ENCODE peak calls at places on chromosome 13, in five cellular contexts. One of them, this sample, is unnamed.
A peak's percentile ranks its signal among the peaks of the same experiment; 100 is the strongest.

GRCh38 chr13:99432637-99433542 is 68.4 kb upstream of the TM9SF2 start:
- DNase-seq in T-helper 9 cell: peak; percentile 79
- DNase-seq in stimulated activated CD4-positive, alpha-beta T cell treated with anti-CD3 and anti-CD28 coated beads, Interleukin-4, amount 100 ng/mL, for 48 hours: peak; percentile 84
- DNase-seq in AG04450: no peak
- DNase-seq in coronary artery: no peak
- DNase-seq in this sample: no peak

GRCh38 chr13:45540864-45541263 is 74.7 kb downstream of the ERICH6B start:
- DNase-seq in stimulated activated CD4-positive, alpha-beta T cell treated with anti-CD3 and anti-CD28 coated beads, Interleukin-4, amount 100 ng/mL, for 48 hours: no peak
- DNase-seq in coronary artery: no peak
- DNase-seq in T-helper 9 cell: no peak
- DNase-seq in AG04450: no peak
- DNase-seq in this sample: no peak

GRCh38 chr13:68304287-68304893 is 1074.3 kb upstream of the PCDH9 start:
- DNase-seq in stimulated activated CD4-positive, alpha-beta T cell treated with anti-CD3 and anti-CD28 coated beads, Interleukin-4, amount 100 ng/mL, for 48 hours: no peak
- DNase-seq in AG04450: no peak
- DNase-seq in T-helper 9 cell: no peak
- DNase-seq in coronary artery: no peak
- DNase-seq in this sample: peak; percentile 2

GRCh38 chr13:21231426-21231945 is 55.0 kb downstream of the MRPL57 start:
- DNase-seq in AG04450: no peak
- DNase-seq in T-helper 9 cell: no peak
- DNase-seq in coronary artery: no peak
- DNase-seq in stimulated activated CD4-positive, alpha-beta T cell treated with anti-CD3 and anti-CD28 coated beads, Interleukin-4, amount 100 ng/mL, for 48 hours: no peak
- DNase-seq in this sample: no peak

GRCh38 chr13:44191504-44192171 is 182.0 kb upstream of the SERP2 start:
- DNase-seq in AG04450: no peak
- DNase-seq in T-helper 9 cell: peak; percentile 6
- DNase-seq in stimulated activated CD4-positive, alpha-beta T cell treated with anti-CD3 and anti-CD28 coated beads, Interleukin-4, amount 100 ng/mL, for 48 hours: no peak
- DNase-seq in coronary artery: no peak
- DNase-seq in this sample: peak; percentile 86

GRCh38 chr13:99893567-99893966 is 78.0 kb downstream of the ZIC5 start:
- DNase-seq in T-helper 9 cell: no peak
- DNase-seq in coronary artery: no peak
- DNase-seq in AG04450: no peak
- DNase-seq in stimulated activated CD4-positive, alpha-beta T cell treated with anti-CD3 and anti-CD28 coated beads, Interleukin-4, amount 100 ng/mL, for 48 hours: no peak
- DNase-seq in this sample: no peak

GRCh38 chr13:80881495-80882482 is 540.9 kb upstream of the SPRY2 start:
- DNase-seq in coronary artery: no peak
- DNase-seq in stimulated activated CD4-positive, alpha-beta T cell treated with anti-CD3 and anti-CD28 coated beads, Interleukin-4, amount 100 ng/mL, for 48 hours: no peak
- DNase-seq in AG04450: no peak
- DNase-seq in T-helper 9 cell: no peak
- DNase-seq in this sample: no peak

GRCh38 chr13:68727165-68727564 is 1380.5 kb upstream of the ATXN8OS start:
- DNase-seq in T-helper 9 cell: no peak
- DNase-seq in coronary artery: no peak
- DNase-seq in AG04450: no peak
- DNase-seq in stimulated activated CD4-positive, alpha-beta T cell treated with anti-CD3 and anti-CD28 coated beads, Interleukin-4, amount 100 ng/mL, for 48 hours: no peak
- DNase-seq in this sample: no peak

GRCh38 chr13:110340812-110341444 is 33.8 kb downstream of the COL4A2 start:
- DNase-seq in T-helper 9 cell: peak; percentile 4
- DNase-seq in stimulated activated CD4-positive, alpha-beta T cell treated with anti-CD3 and anti-CD28 coated beads, Interleukin-4, amount 100 ng/mL, for 48 hours: peak; percentile 58
- DNase-seq in AG04450: no peak
- DNase-seq in coronary artery: peak; percentile 98
- DNase-seq in this sample: no peak

GRCh38 chr13:28530729-28531194 is 35.8 kb upstream of the FLT1 start:
- DNase-seq in AG04450: no peak
- DNase-seq in stimulated activated CD4-positive, alpha-beta T cell treated with anti-CD3 and anti-CD28 coated beads, Interleukin-4, amount 100 ng/mL, for 48 hours: no peak
- DNase-seq in T-helper 9 cell: no peak
- DNase-seq in coronary artery: no peak
- DNase-seq in this sample: no peak

GRCh38 chr13:112905990-112906641 is 62.9 kb upstream of the MCF2L start:
- DNase-seq in T-helper 9 cell: no peak
- DNase-seq in coronary artery: no peak
- DNase-seq in stimulated activated CD4-positive, alpha-beta T cell treated with anti-CD3 and anti-CD28 coated beads, Interleukin-4, amount 100 ng/mL, for 48 hours: no peak
- DNase-seq in AG04450: no peak
- DNase-seq in this sample: peak; percentile 14